ENCODE peak calls at places on chromosomes 12 and 14, in four cellular contexts. One of them, this sample, is unnamed.

GRCh38 chr14:106051790-106052189 is 525.4 kb downstream of the TMEM121 start:
- DNase-seq in stimulated activated CD4-positive, alpha-beta T cell treated with anti-CD3 and anti-CD28 coated beads, Interleukin-2, amount 100 ng/mL, for 48 hours: no peak
- DNase-seq in suprapubic skin: no peak
- DNase-seq in COR-L47: no peak
- DNase-seq in this sample: no peak

GRCh38 chr12:109621271-109621671 is 47.7 kb downstream of the MVK start:
- DNase-seq in stimulated activated CD4-positive, alpha-beta T cell treated with anti-CD3 and anti-CD28 coated beads, Interleukin-2, amount 100 ng/mL, for 48 hours: no peak
- DNase-seq in suprapubic skin: no peak
- DNase-seq in COR-L47: no peak
- DNase-seq in this sample: no peak

GRCh38 chr14:67221248-67221981 is 19.8 kb upstream of the PALS1 start:
- DNase-seq in stimulated activated CD4-positive, alpha-beta T cell treated with anti-CD3 and anti-CD28 coated beads, Interleukin-2, amount 100 ng/mL, for 48 hours: no peak
- DNase-seq in suprapubic skin: no peak
- DNase-seq in COR-L47: no peak
- DNase-seq in this sample: no peak

GRCh38 chr12:49527361-49528130 is 11.3 kb upstream of the KCNH3 start:
- DNase-seq in stimulated activated CD4-positive, alpha-beta T cell treated with anti-CD3 and anti-CD28 coated beads, Interleukin-2, amount 100 ng/mL, for 48 hours: no peak
- DNase-seq in suprapubic skin: no peak
- DNase-seq in COR-L47: no peak
- DNase-seq in this sample: no peak

GRCh38 chr14:99522457-99522891 is 41.3 kb downstream of the CCNK start:
- DNase-seq in stimulated activated CD4-positive, alpha-beta T cell treated with anti-CD3 and anti-CD28 coated beads, Interleukin-2, amount 100 ng/mL, for 48 hours: no peak
- DNase-seq in suprapubic skin: no peak
- DNase-seq in COR-L47: no peak
- DNase-seq in this sample: peak; percentile 22

GRCh38 chr14:80847093-80847492 is 94.4 kb downstream of the CEP128 start:
- DNase-seq in stimulated activated CD4-positive, alpha-beta T cell treated with anti-CD3 and anti-CD28 coated beads, Interleukin-2, amount 100 ng/mL, for 48 hours: no peak
- DNase-seq in suprapubic skin: no peak
- DNase-seq in COR-L47: no peak
- DNase-seq in this sample: no peak

GRCh38 chr12:109606261-109607028 is 32.9 kb downstream of the MVK start:
- DNase-seq in stimulated activated CD4-positive, alpha-beta T cell treated with anti-CD3 and anti-CD28 coated beads, Interleukin-2, amount 100 ng/mL, for 48 hours: no peak
- DNase-seq in suprapubic skin: no peak
- DNase-seq in COR-L47: no peak
- DNase-seq in this sample: no peak

GRCh38 chr14:95057147-95057546 is 100.2 kb downstream of the DICER1 start:
- DNase-seq in stimulated activated CD4-positive, alpha-beta T cell treated with anti-CD3 and anti-CD28 coated beads, Interleukin-2, amount 100 ng/mL, for 48 hours: no peak
- DNase-seq in suprapubic skin: no peak
- DNase-seq in COR-L47: no peak
- DNase-seq in this sample: no peak

GRCh38 chr12:4873947-4874346 is 35.8 kb upstream of the KCNA1 start:
- DNase-seq in stimulated activated CD4-positive, alpha-beta T cell treated with anti-CD3 and anti-CD28 coated beads, Interleukin-2, amount 100 ng/mL, for 48 hours: no peak
- DNase-seq in suprapubic skin: no peak
- DNase-seq in COR-L47: no peak
- DNase-seq in this sample: no peak

GRCh38 chr14:32136027-32136825 is 59.1 kb downstream of the ARHGAP5 start:
- DNase-seq in stimulated activated CD4-positive, alpha-beta T cell treated with anti-CD3 and anti-CD28 coated beads, Interleukin-2, amount 100 ng/mL, for 48 hours: no peak
- DNase-seq in suprapubic skin: no peak
- DNase-seq in COR-L47: no peak
- DNase-seq in this sample: no peak

GRCh38 chr12:14913381-14913781 is 25.0 kb downstream of the ERP27 start:
- DNase-seq in stimulated activated CD4-positive, alpha-beta T cell treated with anti-CD3 and anti-CD28 coated beads, Interleukin-2, amount 100 ng/mL, for 48 hours: no peak
- DNase-seq in suprapubic skin: peak; percentile 82
- DNase-seq in COR-L47: no peak
- DNase-seq in this sample: no peak

GRCh38 chr12:69000069-69000468 is 67.1 kb upstream of the CPM start:
- DNase-seq in stimulated activated CD4-positive, alpha-beta T cell treated with anti-CD3 and anti-CD28 coated beads, Interleukin-2, amount 100 ng/mL, for 48 hours: no peak
- DNase-seq in suprapubic skin: no peak
- DNase-seq in COR-L47: no peak
- DNase-seq in this sample: no peak

GRCh38 chr14:85125331-85125730 is 404.6 kb upstream of the FLRT2 start:
- DNase-seq in stimulated activated CD4-positive, alpha-beta T cell treated with anti-CD3 and anti-CD28 coated beads, Interleukin-2, amount 100 ng/mL, for 48 hours: no peak
- DNase-seq in suprapubic skin: no peak
- DNase-seq in COR-L47: no peak
- DNase-seq in this sample: no peak

GRCh38 chr12:130715150-130715995 is 726 bp downstream of the RIMBP2 start:
- DNase-seq in stimulated activated CD4-positive, alpha-beta T cell treated with anti-CD3 and anti-CD28 coated beads, Interleukin-2, amount 100 ng/mL, for 48 hours: no peak
- DNase-seq in suprapubic skin: no peak
- DNase-seq in COR-L47: no peak
- DNase-seq in this sample: no peak

GRCh38 chr12:114226241-114226928 is 179.6 kb downstream of the TBX5 start:
- DNase-seq in stimulated activated CD4-positive, alpha-beta T cell treated with anti-CD3 and anti-CD28 coated beads, Interleukin-2, amount 100 ng/mL, for 48 hours: no peak
- DNase-seq in suprapubic skin: no peak
- DNase-seq in COR-L47: no peak
- DNase-seq in this sample: no peak

GRCh38 chr12:95605875-95606274 is 54.6 kb upstream of the USP44 start:
- DNase-seq in stimulated activated CD4-positive, alpha-beta T cell treated with anti-CD3 and anti-CD28 coated beads, Interleukin-2, amount 100 ng/mL, for 48 hours: no peak
- DNase-seq in suprapubic skin: no peak
- DNase-seq in COR-L47: no peak
- DNase-seq in this sample: no peak

GRCh38 chr14:44564908-44565307 is 57.8 kb upstream of the FSCB start:
- DNase-seq in stimulated activated CD4-positive, alpha-beta T cell treated with anti-CD3 and anti-CD28 coated beads, Interleukin-2, amount 100 ng/mL, for 48 hours: no peak
- DNase-seq in suprapubic skin: no peak
- DNase-seq in COR-L47: no peak
- DNase-seq in this sample: no peak

GRCh38 chr14:52692248-52692962 is 3.0 kb downstream of the ERO1A start:
- DNase-seq in stimulated activated CD4-positive, alpha-beta T cell treated with anti-CD3 and anti-CD28 coated beads, Interleukin-2, amount 100 ng/mL, for 48 hours: no peak
- DNase-seq in suprapubic skin: no peak
- DNase-seq in COR-L47: no peak
- DNase-seq in this sample: no peak

GRCh38 chr12:40819427-40820108 is 127.3 kb downstream of the CNTN1 start:
- DNase-seq in stimulated activated CD4-positive, alpha-beta T cell treated with anti-CD3 and anti-CD28 coated beads, Interleukin-2, amount 100 ng/mL, for 48 hours: no peak
- DNase-seq in suprapubic skin: no peak
- DNase-seq in COR-L47: no peak
- DNase-seq in this sample: no peak

GRCh38 chr14:55556929-55557623 is 22.9 kb upstream of the KTN1 start:
- DNase-seq in stimulated activated CD4-positive, alpha-beta T cell treated with anti-CD3 and anti-CD28 coated beads, Interleukin-2, amount 100 ng/mL, for 48 hours: no peak
- DNase-seq in suprapubic skin: no peak
- DNase-seq in COR-L47: peak; percentile 82
- DNase-seq in this sample: peak; percentile 64

GRCh38 chr12:3920378-3921141 is 47.4 kb upstream of the PARP11 start:
- DNase-seq in stimulated activated CD4-positive, alpha-beta T cell treated with anti-CD3 and anti-CD28 coated beads, Interleukin-2, amount 100 ng/mL, for 48 hours: no peak
- DNase-seq in suprapubic skin: no peak
- DNase-seq in COR-L47: no peak
- DNase-seq in this sample: no peak

GRCh38 chr12:107783406-107784376 is 9.2 kb downstream of the ASCL4 start:
- DNase-seq in stimulated activated CD4-positive, alpha-beta T cell treated with anti-CD3 and anti-CD28 coated beads, Interleukin-2, amount 100 ng/mL, for 48 hours: no peak
- DNase-seq in suprapubic skin: no peak
- DNase-seq in COR-L47: no peak
- DNase-seq in this sample: no peak

GRCh38 chr14:97956944-97957343 is 1159.8 kb downstream of the VRK1 start:
- DNase-seq in stimulated activated CD4-positive, alpha-beta T cell treated with anti-CD3 and anti-CD28 coated beads, Interleukin-2, amount 100 ng/mL, for 48 hours: no peak
- DNase-seq in suprapubic skin: no peak
- DNase-seq in COR-L47: no peak
- DNase-seq in this sample: no peak

GRCh38 chr14:99803803-99804202 is 10.6 kb downstream of the EML1 start:
- DNase-seq in stimulated activated CD4-positive, alpha-beta T cell treated with anti-CD3 and anti-CD28 coated beads, Interleukin-2, amount 100 ng/mL, for 48 hours: no peak
- DNase-seq in suprapubic skin: no peak
- DNase-seq in COR-L47: peak; percentile 80
- DNase-seq in this sample: no peak

GRCh38 chr12:53223391-53224267 is 8.4 kb downstream of the RARG start:
- DNase-seq in stimulated activated CD4-positive, alpha-beta T cell treated with anti-CD3 and anti-CD28 coated beads, Interleukin-2, amount 100 ng/mL, for 48 hours: no peak
- DNase-seq in suprapubic skin: no peak
- DNase-seq in COR-L47: no peak
- DNase-seq in this sample: no peak

GRCh38 chr14:39083127-39083526 is 19.9 kb downstream of the SEC23A start:
- DNase-seq in stimulated activated CD4-positive, alpha-beta T cell treated with anti-CD3 and anti-CD28 coated beads, Interleukin-2, amount 100 ng/mL, for 48 hours: no peak
- DNase-seq in suprapubic skin: no peak
- DNase-seq in COR-L47: no peak
- DNase-seq in this sample: no peak